ENCODE peak calls at places on chromosomes 11 and 22, in seven cellular contexts. I is SK-N-SH, J is IMR-90, T is HepG2, E is GM12878, W is K562, S is H1. P is an unnamed sample. For H3K4me1, the result is how much of the 10 kb centered on the place peaks cover.

GRCh38 chr11:58924230-58924629 is 15.1 kb upstream of the GLYATL1 start:
- DNase-seq in I (no peak), J (no peak), T (no peak), E (no peak), W (no peak), S (no peak), P (no peak)

GRCh38 chr22:20946080-20946986 is 20.7 kb upstream of the AIFM3 start:
- DNase-seq in I (no peak), J (peak), T (no peak), E (no peak), W (no peak), S (no peak), P (no peak)

GRCh38 chr11:75275581-75275980 is 35.0 kb downstream of the TPBGL start:
- DNase-seq in I (no peak), J (peak), T (no peak), E (no peak), W (no peak), S (no peak), P (no peak)

GRCh38 chr22:26360169-26360885 is 68.7 kb upstream of the ASPHD2 start:
- DNase-seq in I (peak), J (peak), T (peak), E (peak), W (peak), S (peak), P (peak)

GRCh38 chr11:8080674-8081590 is at the start of gene TUB:
- DNase-seq in I (peak), J (no peak), T (no peak), E (no peak), W (no peak), S (no peak), P (peak)

GRCh38 chr11:66887531-66887930 is 30.7 kb downstream of the LRFN4 start:
- DNase-seq in I (no peak), J (no peak), T (no peak), E (no peak), W (no peak), S (no peak), P (no peak)

GRCh38 chr22:30925667-30926066 is 42.9 kb downstream of the MORC2 start:
- DNase-seq in I (no peak), J (no peak), T (no peak), E (no peak), W (no peak), S (no peak), P (no peak)

GRCh38 chr22:39960791-39961746 is 872 bp downstream of the TMA7B start:
- DNase-seq in I (no peak), J (peak), T (no peak), E (peak), W (peak), S (no peak), P (no peak)

GRCh38 chr22:49894321-49895072 is 23.7 kb downstream of the ALG12 start:
- DNase-seq in I (peak), J (no peak), T (no peak), E (no peak), W (no peak), S (no peak), P (no peak)

GRCh38 chr11:63560506-63561179 is 2.5 kb downstream of the PLAAT2 start:
- DNase-seq in I (no peak), J (no peak), T (no peak), E (no peak), W (no peak), S (no peak), P (no peak)

GRCh38 chr22:30816413-30816812 is 121.7 kb downstream of the OSBP2 start:
- DNase-seq in I (no peak), J (no peak), T (no peak), E (no peak), W (no peak), S (no peak), P (no peak)

GRCh38 chr22:49209452-49210195 is 618.0 kb downstream of the BRD1 start:
- DNase-seq in I (peak), J (no peak), T (peak), E (no peak), W (no peak), S (no peak), P (peak)

GRCh38 chr11:14386895-14387480 is 28.0 kb upstream of the RRAS2 start:
- DNase-seq in I (peak), J (peak), T (no peak), E (no peak), W (no peak), S (peak), P (peak)

GRCh38 chr11:117879516-117880480 is 3.3 kb upstream of the FXYD6 start:
- DNase-seq in I (no peak), J (no peak), T (no peak), E (no peak), W (no peak), S (no peak), P (no peak)

GRCh38 chr11:72039108-72039850 is 40.6 kb downstream of the IL18BP start:
- DNase-seq in I (peak), J (peak), T (no peak), E (no peak), W (no peak), S (no peak), P (no peak)

GRCh38 chr11:71286701-71287643 is 34.6 kb upstream of the SHANK2 start:
- DNase-seq in I (peak), J (peak), T (peak), E (no peak), W (no peak), S (no peak), P (peak)

GRCh38 chr22:17792289-17792688 is 18.0 kb upstream of the BID start:
- DNase-seq in I (no peak), J (no peak), T (no peak), E (no peak), W (peak), S (no peak), P (no peak)

GRCh38 chr11:100863080-100863581 is 176.0 kb downstream of the ARHGAP42 start:
- DNase-seq in I (no peak), J (peak), T (no peak), E (peak), W (peak), S (no peak), P (no peak)

GRCh38 chr11:16418698-16419097 is 62.4 kb upstream of the SOX6 start:
- DNase-seq in I (no peak), J (peak), T (no peak), E (no peak), W (no peak), S (no peak), P (no peak)

GRCh38 chr11:111939836-111940604 is 2.9 kb downstream of the DIXDC1 start:
- DNase-seq in I (peak), J (peak), T (no peak), E (no peak), W (no peak), S (no peak), P (no peak)

GRCh38 chr11:107591446-107592236 is 694 bp downstream of the ELMOD1 start:
- DNase-seq in I (peak), J (no peak), T (no peak), E (no peak), W (no peak), S (no peak), P (peak)

GRCh38 chr22:37824674-37825641 is 1.8 kb downstream of the GALR3 start:
- DNase-seq in I (peak), J (no peak), T (no peak), E (no peak), W (no peak), S (no peak), P (no peak)

GRCh38 chr11:33476945-33477584 is 219.9 kb downstream of the HIPK3 start:
- DNase-seq in I (no peak), J (peak), T (no peak), E (no peak), W (no peak), S (no peak), P (no peak)

GRCh38 chr22:23248583-23248982 is 68.3 kb downstream of the BCR start:
- DNase-seq in I (no peak), J (peak), T (peak), E (no peak), W (peak), S (no peak), P (no peak)

GRCh38 chr11:18785416-18785815 is 6.2 kb downstream of the PTPN5 start:
- DNase-seq in I (peak), J (no peak), T (no peak), E (no peak), W (no peak), S (no peak), P (no peak)

GRCh38 chr11:121048464-121049233 is 24.7 kb downstream of the TBCEL start:
- DNase-seq in I (no peak), J (peak), T (no peak), E (no peak), W (no peak), S (no peak), P (no peak)

GRCh38 chr11:60332923-60333322 is 5.9 kb downstream of the MS4A6E start:
- DNase-seq in I (no peak), J (no peak), T (no peak), E (no peak), W (no peak), S (no peak), P (no peak)

GRCh38 chr11:47477323-47477722 is 28.4 kb upstream of the RAPSN start:
- DNase-seq in I (no peak), J (peak), T (no peak), E (no peak), W (no peak), S (no peak), P (no peak)

GRCh38 chr11:124094731-124095130 is 20.5 kb upstream of the VWA5A start:
- DNase-seq in I (no peak), J (no peak), T (no peak), E (no peak), W (no peak), S (no peak), P (no peak)
- TF ChIP-seq RFX5 in I (no peak), J (no peak), T (no peak), E (no peak), W (no peak), S (no peak), P (no peak)

GRCh38 chr11:68495872-68496271 is 35.3 kb downstream of the PPP6R3 start:
- DNase-seq in I (no peak), J (no peak), T (no peak), E (no peak), W (no peak), S (no peak), P (no peak)
- H3K4me1 ChIP-seq in I (under half), J (under half), T (under half), E (under half), W (under half), S (under half), P (under half)

GRCh38 chr11:2931771-2932738 is 2.8 kb upstream of the PHLDA2 start:
- DNase-seq in I (peak), J (no peak), T (no peak), E (no peak), W (no peak), S (no peak), P (no peak)

GRCh38 chr11:2934057-2934550 is 4.9 kb upstream of the PHLDA2 start:
- DNase-seq in I (no peak), J (no peak), T (no peak), E (no peak), W (no peak), S (no peak), P (no peak)

GRCh38 chr11:2933376-2934056 is 4.3 kb upstream of the PHLDA2 start:
- DNase-seq in I (peak), J (peak), T (no peak), E (peak), W (no peak), S (peak), P (peak)

GRCh38 chr11:2931416-2931746 is 2.2 kb upstream of the PHLDA2 start:
- DNase-seq in I (peak), J (no peak), T (no peak), E (no peak), W (no peak), S (no peak), P (no peak)

DNA sequence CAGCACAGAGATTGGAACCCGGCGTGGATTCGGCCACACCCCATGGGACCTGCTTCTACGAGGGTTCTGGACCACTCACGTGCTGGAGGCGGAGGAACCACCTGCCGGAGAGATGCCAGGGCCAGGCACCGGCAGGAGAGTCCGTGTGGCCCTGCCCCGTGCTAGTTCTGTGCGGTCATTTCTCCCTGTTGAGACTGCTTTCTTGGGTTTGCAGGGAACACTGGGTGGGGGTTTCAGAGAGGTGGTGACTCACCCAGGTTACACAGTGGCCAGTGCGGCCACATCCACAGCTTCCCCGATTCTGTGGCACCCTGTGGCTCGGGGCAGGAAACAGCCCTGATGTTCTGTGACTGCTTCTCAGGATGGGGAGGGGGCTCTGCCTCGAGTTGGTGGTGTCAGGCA is 3.6 kb upstream of the PHLDA2 start:
- DNase-seq in I (peak), J (peak), T (no peak), E (no peak), W (no peak), S (no peak), P (no peak)
- TF ChIP-seq RFX5 in I (no peak), J (no peak), T (no peak), E (no peak), W (no peak), S (no peak), P (no peak)

DNA sequence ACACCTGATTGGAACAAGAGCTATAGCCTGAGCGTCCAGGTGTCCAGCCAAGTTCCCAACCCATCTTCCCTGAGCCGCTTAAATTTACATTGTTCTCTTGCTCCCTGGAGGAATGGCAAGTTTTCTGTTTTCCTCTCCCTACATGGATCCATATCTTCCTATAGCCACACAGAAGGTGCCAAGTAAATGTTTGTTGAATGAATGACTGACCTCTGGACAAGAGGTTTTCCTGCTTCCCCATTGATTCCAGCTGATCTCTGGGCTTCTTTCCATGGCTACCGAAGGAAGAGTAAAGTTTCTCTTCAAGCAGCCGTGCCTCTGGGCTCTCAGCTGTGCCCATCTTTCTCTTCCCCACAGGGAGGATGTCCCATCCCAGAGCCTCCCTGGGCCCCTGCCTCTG is 107.5 kb downstream of the MICAL2 start:
- DNase-seq in I (no peak), J (no peak), T (no peak), E (no peak), W (no peak), S (no peak), P (no peak)
- H3K4me1 ChIP-seq in I (under half), J (under half), T (half or more), E (under half), W (under half), S (under half), P (under half)

GRCh38 chr11:46275964-46276641 is 1.4 kb upstream of the CREB3L1 start:
- DNase-seq in I (no peak), J (no peak), T (peak), E (no peak), W (no peak), S (no peak), P (no peak)
- TF ChIP-seq RFX5 in I (no peak), J (no peak), T (no peak), E (no peak), W (no peak), S (no peak), P (no peak)

GRCh38 chr11:12075822-12076821 is 34.3 kb upstream of the MICAL2 start:
- DNase-seq in I (no peak), J (peak), T (no peak), E (no peak), W (no peak), S (no peak), P (peak)
- H3K4me1 ChIP-seq in I (under half), J (under half), T (under half), E (under half), W (under half), S (under half), P (half or more)

GRCh38 chr22:27669798-27670599 is 131.6 kb downstream of the MN1 start:
- DNase-seq in I (no peak), J (no peak), T (peak), E (no peak), W (peak), S (no peak), P (no peak)

GRCh38 chr22:27672721-27673387 is 128.7 kb downstream of the MN1 start:
- DNase-seq in I (no peak), J (no peak), T (no peak), E (no peak), W (no peak), S (no peak), P (no peak)

GRCh38 chr22:27668828-27669797 is 132.4 kb downstream of the MN1 start:
- DNase-seq in I (no peak), J (peak), T (peak), E (no peak), W (peak), S (no peak), P (peak)

GRCh38 chr22:27671413-27671721 is 130.2 kb downstream of the MN1 start:
- DNase-seq in I (no peak), J (no peak), T (no peak), E (no peak), W (no peak), S (no peak), P (no peak)

GRCh38 chr22:27670701-27671412 is 130.7 kb downstream of the MN1 start:
- DNase-seq in I (no peak), J (no peak), T (peak), E (no peak), W (peak), S (peak), P (no peak)
- TF ChIP-seq RFX5 in I (no peak), J (no peak), T (no peak), E (no peak), W (no peak), S (no peak), P (no peak)

DNA sequence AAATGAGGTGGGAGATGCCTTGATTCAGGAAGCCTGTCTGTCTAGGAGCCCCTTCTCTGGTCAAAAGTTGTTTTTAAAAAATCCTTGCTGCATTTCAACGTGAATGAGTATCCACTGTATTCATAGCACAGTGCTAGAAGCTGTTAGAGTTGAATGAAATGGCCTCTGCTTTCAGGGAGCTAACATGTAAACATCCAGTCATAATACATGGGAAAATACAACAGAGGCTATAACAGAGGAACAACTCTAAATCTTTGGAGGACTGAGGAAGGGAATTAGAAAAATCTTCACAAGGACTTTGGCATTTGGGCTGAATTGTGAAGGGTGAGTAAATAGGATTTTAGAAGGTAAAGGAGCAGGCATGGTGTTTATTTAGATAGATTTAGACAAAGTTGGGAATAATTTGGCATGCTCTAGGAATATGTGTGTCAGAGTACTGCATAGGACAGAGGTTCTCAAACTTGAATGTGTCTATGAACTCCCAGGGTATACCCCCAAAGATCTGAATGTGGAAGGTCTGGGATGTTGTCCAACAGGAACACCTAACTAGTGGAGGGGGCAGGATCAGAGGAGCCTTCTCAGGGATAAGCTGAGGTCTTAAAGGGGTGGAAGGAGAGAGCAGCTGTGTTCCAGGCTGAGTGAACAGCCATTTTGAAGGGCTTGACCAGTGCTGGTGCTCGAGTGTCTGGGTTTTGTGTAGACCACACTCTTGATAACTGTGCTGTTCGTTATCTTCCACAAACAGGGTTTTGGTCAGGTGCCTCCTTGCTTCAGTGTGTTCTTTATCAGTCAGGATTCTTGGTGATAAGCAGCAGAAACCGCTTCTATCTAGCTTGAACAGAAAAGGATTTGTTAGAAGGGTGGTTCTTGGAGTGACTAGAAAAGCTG is 12.7 kb downstream of the SREBF2 start:
- DNase-seq in I (no peak), J (no peak), T (no peak), E (no peak), W (no peak), S (no peak), P (no peak)
- H3K4me1 ChIP-seq in I (under half), J (under half), T (half or more), E (under half), W (under half), S (under half), P (under half)